ENCODE peak calls at places on chromosomes 1 and 21, in seven cellular contexts. U is PC-3, B is thoracic aorta, C is tibial artery, J is astrocyte, T is aorta, W is trophoblast cell. I is an unnamed sample.

GRCh38 chr1:25246600-25247023 is 642 bp downstream of the RSRP1 start:
- DNase-seq in U (no peak), B (no peak), C (peak; percentile 74), J (no peak), T (no peak), W (no peak), I (no peak)

GRCh38 chr21:29360799-29361765 is 62.4 kb downstream of the BACH1 start:
- DNase-seq in U (peak; percentile 43), B (no peak), C (no peak), J (no peak), T (no peak), W (no peak), I (no peak)

GRCh38 chr1:19728413-19729145 is 63.9 kb downstream of the HTR6 start:
- DNase-seq in U (no peak), B (no peak), C (no peak), J (no peak), T (no peak), W (no peak), I (no peak)

GRCh38 chr1:97740891-97741290 is 179.9 kb downstream of the DPYD start:
- DNase-seq in U (no peak), B (no peak), C (no peak), J (no peak), T (no peak), W (no peak), I (no peak)

GRCh38 chr1:165290143-165290542 is 66.4 kb downstream of the LMX1A start:
- DNase-seq in U (peak; percentile 57), B (no peak), C (no peak), J (no peak), T (no peak), W (peak; percentile 16), I (no peak)

GRCh38 chr1:113647121-113647520 is 112.2 kb downstream of the PHTF1 start:
- DNase-seq in U (no peak), B (no peak), C (no peak), J (peak; percentile 62), T (no peak), W (no peak), I (no peak)

GRCh38 chr1:3501856-3502665 is 47.6 kb downstream of the ARHGEF16 start:
- DNase-seq in U (peak; percentile 51), B (no peak), C (peak; percentile 92), J (peak; percentile 28), T (peak; percentile 87), W (peak; percentile 80), I (peak; percentile 82)

GRCh38 chr1:61114178-61114870 is 32.0 kb downstream of the NFIA start:
- DNase-seq in U (no peak), B (no peak), C (no peak), J (no peak), T (no peak), W (no peak), I (no peak)

GRCh38 chr1:214451591-214451990 is 99.8 kb downstream of the PTPN14 start:
- DNase-seq in U (no peak), B (no peak), C (no peak), J (peak; percentile 72), T (no peak), W (no peak), I (no peak)

GRCh38 chr1:226128487-226129075 is 58.0 kb downstream of the ACBD3 start:
- DNase-seq in U (peak; percentile 64), B (no peak), C (peak; percentile 50), J (peak; percentile 56), T (peak; percentile 63), W (peak; percentile 97), I (peak; percentile 67)

GRCh38 chr1:164360265-164360664 is 198.7 kb upstream of the PBX1 start:
- DNase-seq in U (no peak), B (no peak), C (no peak), J (no peak), T (no peak), W (no peak), I (no peak)

GRCh38 chr1:25954371-25954938 is 43.4 kb downstream of the PAFAH2 start:
- DNase-seq in U (no peak), B (no peak), C (no peak), J (no peak), T (no peak), W (peak; percentile 96), I (no peak)

GRCh38 chr1:61005572-61006386 is 76.6 kb upstream of the NFIA start:
- DNase-seq in U (no peak), B (no peak), C (no peak), J (no peak), T (no peak), W (no peak), I (no peak)

GRCh38 chr1:197541411-197541810 is 233.9 kb downstream of the DENND1B start:
- DNase-seq in U (no peak), B (no peak), C (no peak), J (no peak), T (no peak), W (no peak), I (no peak)

GRCh38 chr21:44953628-44954021 is 13.8 kb downstream of the SLX9 start:
- DNase-seq in U (no peak), B (no peak), C (no peak), J (no peak), T (peak; percentile 76), W (no peak), I (peak; percentile 23)

GRCh38 chr21:26845066-26845749 is at the start of gene ADAMTS1:
- DNase-seq in U (peak; percentile 76), B (peak; percentile 77), C (peak; percentile 97), J (peak; percentile 62), T (peak; percentile 98), W (peak; percentile 92), I (peak; percentile 82)

GRCh38 chr1:21586926-21587601 is 77.8 kb downstream of the ALPL start:
- DNase-seq in U (peak; percentile 76), B (no peak), C (peak; percentile 72), J (peak; percentile 79), T (peak; percentile 88), W (peak; percentile 82), I (peak; percentile 84)

GRCh38 chr1:233081686-233082085 is 131.3 kb downstream of the NTPCR start:
- DNase-seq in U (peak; percentile 76), B (no peak), C (no peak), J (no peak), T (no peak), W (peak; percentile 84), I (no peak)

GRCh38 chr1:30471307-30471706 is 252.1 kb downstream of the MATN1 start:
- DNase-seq in U (no peak), B (no peak), C (peak; percentile 47), J (no peak), T (no peak), W (no peak), I (no peak)

GRCh38 chr21:26756491-26757159 is 88.6 kb downstream of the ADAMTS1 start:
- DNase-seq in U (no peak), B (no peak), C (no peak), J (peak; percentile 72), T (no peak), W (peak; percentile 69), I (no peak)

GRCh38 chr1:206703647-206704046 is 18.9 kb downstream of the MAPKAPK2 start:
- DNase-seq in U (no peak), B (no peak), C (no peak), J (peak; percentile 61), T (no peak), W (no peak), I (no peak)

GRCh38 chr21:24045775-24046215 is 1561.5 kb downstream of the MRPL39 start:
- DNase-seq in U (peak; percentile 90), B (peak; percentile 24), C (peak; percentile 73), J (peak; percentile 93), T (peak; percentile 86), W (peak; percentile 3), I (peak; percentile 47)

GRCh38 chr1:31583082-31583994 is 7.0 kb downstream of the TINAGL1 start:
- DNase-seq in U (no peak), B (no peak), C (peak; percentile 89), J (no peak), T (no peak), W (no peak), I (no peak)

GRCh38 chr1:221715321-221716169 is 26.3 kb downstream of the DUSP10 start:
- DNase-seq in U (peak; percentile 55), B (no peak), C (no peak), J (no peak), T (no peak), W (no peak), I (no peak)

GRCh38 chr21:34869541-34869940 is 179.6 kb downstream of the RUNX1 start:
- DNase-seq in U (no peak), B (no peak), C (no peak), J (no peak), T (no peak), W (no peak), I (peak; percentile 65)

GRCh38 chr1:64574301-64574700 is 104.4 kb downstream of the CACHD1 start:
- DNase-seq in U (peak; percentile 17), B (no peak), C (no peak), J (peak; percentile 4), T (no peak), W (no peak), I (no peak)

GRCh38 chr1:9426291-9426711 is 113.0 kb upstream of the SLC25A33 start:
- DNase-seq in U (no peak), B (no peak), C (no peak), J (no peak), T (peak; percentile 31), W (no peak), I (no peak)
- H3K4me3 ChIP-seq in U (no peak overlapping the region), B (no peak overlapping the region), C (no peak overlapping the region), J (no peak overlapping the region), T (no peak overlapping the region), W (no peak overlapping the region), I (no peak overlapping the region)

DNA sequence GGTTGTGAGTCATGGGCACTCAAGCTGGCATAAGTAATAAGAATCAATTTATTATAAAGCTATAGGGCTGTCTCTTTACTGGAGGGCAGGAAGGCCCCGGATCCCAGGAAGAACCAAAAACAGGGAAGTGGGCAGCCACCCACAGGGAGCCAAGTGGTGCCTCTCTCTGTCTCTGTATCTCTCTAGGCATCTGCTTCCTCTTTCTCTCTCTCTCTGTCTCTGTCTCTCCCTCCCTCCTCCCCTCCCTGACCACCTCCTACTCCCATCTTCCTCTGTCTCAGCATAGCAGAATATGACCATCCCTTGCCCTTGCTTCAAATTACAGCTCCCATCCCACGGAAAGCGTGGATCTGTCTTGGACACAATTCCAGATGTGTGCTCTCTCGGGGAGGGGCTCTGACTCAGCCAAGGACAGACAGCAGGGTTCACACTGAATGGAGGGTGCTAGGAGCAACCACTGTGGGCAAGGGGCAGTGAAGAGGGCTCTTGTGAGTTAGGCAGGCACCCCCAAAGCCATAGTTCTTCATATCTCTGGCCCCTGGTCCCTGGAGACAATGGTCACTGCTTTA is 80.4 kb upstream of the LPGAT1 start:
- DNase-seq in U (no peak), B (no peak), C (no peak), J (no peak), T (no peak), W (no peak), I (no peak)
- H3K27ac ChIP-seq in U (no peak overlapping the region), B (no peak overlapping the region), C (no peak overlapping the region), J (no peak overlapping the region), T (no peak overlapping the region), W (no peak overlapping the region), I (no peak overlapping the region)

GRCh38 chr1:23217421-23218115 is at the start of gene HTR1D:
- DNase-seq in U (no peak), B (no peak), C (no peak), J (no peak), T (peak; percentile 79), W (no peak), I (no peak)
- H3K4me3 ChIP-seq in U (peak within 1 kb of the TSS; percentile 75), B (peak within 1 kb of the TSS; percentile 62), C (peak within 1 kb of the TSS; percentile 12), J (peak within 1 kb of the TSS; percentile 28), T (peak within 1 kb of the TSS; percentile 22), W (peak within 1 kb of the TSS; percentile 51), I (peak within 1 kb of the TSS; percentile 57)

DNA sequence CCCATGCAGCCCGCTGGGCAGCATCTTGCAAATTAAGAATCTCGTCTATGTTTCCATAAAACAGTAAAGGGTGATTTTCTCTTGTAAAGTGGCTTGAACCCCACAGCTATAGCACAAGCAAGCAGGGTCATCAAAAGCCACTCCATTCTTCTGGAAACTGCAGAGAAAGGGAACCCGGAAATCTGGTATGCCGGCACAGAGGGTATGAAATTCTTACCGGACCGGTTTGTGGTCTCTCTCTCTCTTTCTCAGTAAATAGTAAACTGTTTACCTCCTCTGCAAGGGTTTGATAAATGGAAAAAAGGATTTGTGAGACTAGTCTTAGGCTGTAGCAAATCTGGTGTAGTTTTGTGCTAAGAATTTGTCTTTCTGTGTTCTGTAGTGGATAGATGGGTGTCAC is 2.7 kb upstream of the ADSS2 start:
- DNase-seq in U (no peak), B (no peak), C (no peak), J (no peak), T (no peak), W (peak; percentile 55), I (no peak)
- H3K27ac ChIP-seq in U (no peak overlapping the region), B (no peak overlapping the region), C (no peak overlapping the region), J (no peak overlapping the region), T (no peak overlapping the region), W (peak overlapping the region; percentile 85), I (peak overlapping the region; percentile 28)